ENCODE peak calls at places on chromosomes 13 and 19, in five cellular contexts. F, X, U, I and J are unnamed samples.

GRCh38 chr13:105139380-105140285 is 1395.8 kb downstream of the EFNB2 start:
- DNase-seq in F (peak), I (no peak), U (peak), X (no peak), J (peak)

GRCh38 chr13:26186141-26186870 is 35.8 kb downstream of the RNF6 start:
- DNase-seq in F (peak), X (peak), I (peak), U (peak), J (peak)

GRCh38 chr19:29482855-29483640 is 42.7 kb upstream of the VSTM2B start:
- DNase-seq in X (no peak), F (peak), I (no peak), U (no peak), J (no peak)

GRCh38 chr19:45253396-45254027 is 2.4 kb downstream of the MARK4 start:
- DNase-seq in I (no peak), F (no peak), U (no peak), X (no peak), J (no peak)

GRCh38 chr13:94731028-94731427 is 18.7 kb upstream of the SOX21 start:
- DNase-seq in I (no peak), F (no peak), X (no peak), U (no peak), J (no peak)

GRCh38 chr13:39406688-39407087 is 196.3 kb downstream of the LHFPL6 start:
- DNase-seq in U (no peak), F (peak), X (no peak), I (no peak), J (no peak)

GRCh38 chr13:112587767-112588489 is at the start of gene TUBGCP3:
- DNase-seq in F (peak), X (peak), U (peak), I (peak), J (peak)

GRCh38 chr13:81540777-81541176 is 1199.9 kb upstream of the SPRY2 start:
- DNase-seq in U (no peak), I (no peak), F (no peak), X (no peak), J (no peak)

GRCh38 chr13:66992183-66992582 is 238.0 kb downstream of the PCDH9 start:
- DNase-seq in I (no peak), U (no peak), X (no peak), F (no peak), J (no peak)

GRCh38 chr13:63364159-63364558 is 1948.5 kb upstream of the PCDH20 start:
- DNase-seq in U (no peak), X (no peak), F (no peak), I (no peak), J (no peak)

GRCh38 chr13:58324130-58324529 is 692.6 kb downstream of the PCDH17 start:
- DNase-seq in I (no peak), X (no peak), U (no peak), F (no peak), J (no peak)

GRCh38 chr19:10452726-10453620 is 32.6 kb downstream of the PDE4A start:
- DNase-seq in X (no peak), I (no peak), U (no peak), F (no peak), J (no peak)

GRCh38 chr13:73939071-73939380 is 195.2 kb downstream of the KLF12 start:
- DNase-seq in U (no peak), I (no peak), F (no peak), X (no peak), J (no peak)

GRCh38 chr13:24923305-24923640 is 159.3 kb downstream of the RNF17 start:
- DNase-seq in X (no peak), U (no peak), I (peak), F (peak), J (no peak)

GRCh38 chr19:47065242-47065641 is 16.8 kb upstream of the TMEM160 start:
- DNase-seq in X (no peak), U (no peak), F (no peak), I (no peak), J (no peak)

GRCh38 chr13:105340061-105340606 is 1195.3 kb downstream of the EFNB2 start:
- DNase-seq in X (no peak), F (no peak), U (no peak), I (no peak), J (no peak)

GRCh38 chr13:29849731-29850212 is 645 bp downstream of the UBL3 start:
- DNase-seq in X (peak), F (peak), I (no peak), U (peak), J (peak)

DNA sequence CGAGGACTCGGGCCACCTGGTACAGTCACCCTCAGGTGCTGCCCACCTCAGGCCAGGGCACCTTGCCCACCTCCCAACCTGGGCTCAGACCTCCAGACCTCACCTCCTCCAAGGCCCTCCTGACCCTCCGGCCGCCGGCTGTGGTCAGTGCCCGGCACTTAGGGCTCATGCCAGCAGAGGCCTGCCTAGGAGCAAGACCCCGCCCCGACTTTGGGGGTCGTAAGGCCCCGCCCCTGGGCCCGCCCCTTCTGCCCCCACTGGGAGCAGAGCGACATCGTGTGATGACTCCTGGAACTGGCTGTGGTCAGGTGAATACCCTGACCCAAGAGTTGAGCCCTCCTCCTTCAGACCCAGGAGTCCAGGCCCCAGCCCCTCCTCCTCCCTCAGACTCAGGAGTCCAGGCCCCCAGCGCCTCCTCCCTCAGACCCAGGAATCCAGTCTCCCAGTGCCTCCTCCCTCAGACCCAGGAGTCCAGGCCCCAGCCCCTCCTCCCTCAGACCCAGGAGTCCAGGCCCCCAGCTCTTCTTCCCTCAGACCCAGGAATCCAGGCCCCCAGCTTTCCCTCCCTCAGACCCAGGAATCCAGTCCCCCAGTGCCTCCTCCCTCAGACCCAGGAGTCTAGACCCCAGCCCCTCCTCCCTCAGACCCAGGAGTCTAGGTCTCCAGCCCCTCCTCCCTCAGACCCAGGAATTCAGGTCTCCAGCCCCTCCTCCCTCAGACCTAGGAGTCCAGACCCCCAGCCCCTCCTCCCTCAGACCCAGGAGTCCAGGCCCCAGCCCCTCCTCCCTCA is at the start of gene SBK2:
- DNase-seq in F (no peak), U (no peak), I (no peak), X (no peak), J (no peak)
- TF ChIP-seq CTCF in F (no peak), U (no peak), I (peak), X (no peak), J (no peak)

DNA sequence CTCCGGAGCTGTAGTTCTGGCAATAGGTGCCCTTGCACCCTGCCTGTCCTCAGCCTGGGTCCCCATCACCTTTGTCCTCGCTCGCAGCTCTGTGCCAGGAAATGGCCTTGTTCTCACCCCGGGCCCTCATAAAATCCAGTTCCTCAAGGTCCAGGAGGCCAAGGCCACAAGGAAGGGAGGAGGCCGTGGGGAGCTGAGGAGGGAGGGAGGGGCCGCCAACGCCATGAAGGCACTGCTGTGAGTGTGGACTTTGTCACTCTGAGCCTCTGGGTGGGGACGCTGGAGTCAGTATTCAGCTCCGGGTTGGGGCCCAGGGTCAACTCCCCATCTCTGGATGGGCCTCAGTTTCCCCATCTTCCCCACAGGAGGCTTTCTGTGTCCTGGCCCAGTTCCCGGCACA is 9.2 kb upstream of the GNA11 start:
- DNase-seq in I (no peak), F (no peak), U (no peak), X (no peak), J (no peak)
- TF ChIP-seq CTCF in I (no peak), F (no peak), U (no peak), X (no peak), J (no peak)

GRCh38 chr13:110445722-110446569 is 115.6 kb downstream of the RAB20 start:
- DNase-seq in F (no peak), X (no peak), U (no peak), I (no peak), J (no peak)

GRCh38 chr13:110442946-110443632 is 118.4 kb downstream of the RAB20 start:
- DNase-seq in X (no peak), U (no peak), I (no peak), F (no peak), J (no peak)

GRCh38 chr13:110445183-110445582 is 116.3 kb downstream of the RAB20 start:
- DNase-seq in F (peak), U (no peak), I (no peak), X (no peak), J (no peak)

GRCh38 chr13:110443633-110444225 is 117.8 kb downstream of the RAB20 start:
- DNase-seq in F (no peak), U (no peak), X (no peak), I (no peak), J (no peak)

DNA sequence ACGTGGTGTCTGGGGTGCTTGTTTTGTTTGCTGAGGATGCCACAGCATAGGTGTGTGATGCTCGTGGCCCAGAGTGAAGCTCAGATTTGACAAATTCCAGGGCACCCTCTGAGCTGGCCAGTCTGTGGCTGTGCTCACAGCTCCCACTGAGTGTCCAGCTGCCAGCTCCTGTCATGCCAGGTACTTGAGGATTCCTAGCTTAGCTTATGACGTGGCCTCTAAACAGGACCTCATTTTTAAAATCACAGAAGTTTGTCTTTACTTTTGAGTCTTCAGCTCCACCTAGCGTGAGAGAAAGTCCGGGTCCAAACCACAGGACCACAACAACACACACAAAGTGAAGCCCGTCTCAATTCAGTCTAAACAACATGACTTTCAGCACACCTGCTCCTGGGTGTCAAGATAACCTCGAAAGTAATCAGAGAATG is 117.3 kb downstream of the RAB20 start:
- DNase-seq in F (peak), I (no peak), U (no peak), X (no peak), J (no peak)
- TF ChIP-seq CTCF in F (no peak), I (peak), U (peak), X (no peak), J (no peak)

GRCh38 chr13:110938662-110939421 is 24.0 kb upstream of the ANKRD10 start:
- DNase-seq in F (no peak), X (no peak), I (no peak), U (no peak), J (no peak)
- TF ChIP-seq CTCF in F (no peak), X (no peak), I (no peak), U (no peak), J (no peak)